ENCODE peak calls at places on chromosomes 6 and 20, in five cellular contexts. A, S, W, C and U are unnamed samples. For H3K4me1, the result is how much of the 10 kb centered on the place peaks cover.

GRCh38 chr20:6579824-6580223 is 187.7 kb upstream of the BMP2 start:
- DNase-seq in A (no peak), S (no peak), W (no peak), C (no peak), U (no peak)

GRCh38 chr6:87066449-87067288 is 28.2 kb downstream of the CGA start:
- DNase-seq in A (no peak), S (peak), W (peak), C (peak), U (no peak)

GRCh38 chr6:131382646-131383045 is 190.4 kb upstream of the ARG1 start:
- DNase-seq in A (no peak), S (no peak), W (no peak), C (no peak), U (no peak)

GRCh38 chr6:83827050-83827449 is 26.1 kb upstream of the RIPPLY2 start:
- DNase-seq in A (no peak), S (no peak), W (no peak), C (no peak), U (no peak)

GRCh38 chr20:48180637-48181036 is 395.4 kb upstream of the SULF2 start:
- DNase-seq in A (no peak), S (no peak), W (no peak), C (no peak), U (no peak)

GRCh38 chr20:49347156-49347555 is 69.3 kb upstream of the ZNFX1 start:
- DNase-seq in A (no peak), S (no peak), W (no peak), C (no peak), U (no peak)

GRCh38 chr6:157867155-157867559 is 44.1 kb downstream of the SNX9 start:
- DNase-seq in A (no peak), S (no peak), W (no peak), C (no peak), U (no peak)

GRCh38 chr6:125197795-125198269 is 44.3 kb downstream of the TPD52L1 start:
- DNase-seq in A (peak), S (peak), W (peak), C (no peak), U (peak)

GRCh38 chr20:23043376-23043775 is 6.1 kb downstream of the THBD start:
- DNase-seq in A (no peak), S (no peak), W (no peak), C (no peak), U (no peak)

GRCh38 chr20:41087777-41088176 is 49.6 kb upstream of the PLCG1 start:
- DNase-seq in A (no peak), S (no peak), W (no peak), C (no peak), U (no peak)

GRCh38 chr20:63977392-63978276 is 1.8 kb downstream of the SAMD10 start:
- DNase-seq in A (no peak), S (no peak), W (peak), C (no peak), U (no peak)

GRCh38 chr6:156564128-156564806 is 212.9 kb upstream of the ARID1B start:
- DNase-seq in A (no peak), S (peak), W (peak), C (peak), U (peak)

GRCh38 chr6:36350082-36350481 is 13.4 kb upstream of the BNIP5 start:
- DNase-seq in A (no peak), S (no peak), W (no peak), C (no peak), U (no peak)

GRCh38 chr20:14792915-14793314 is 455.5 kb upstream of the FLRT3 start:
- DNase-seq in A (no peak), S (no peak), W (no peak), C (no peak), U (no peak)

GRCh38 chr6:34234667-34235604 is 1.7 kb upstream of the HMGA1 start:
- DNase-seq in A (no peak), S (peak), W (no peak), C (peak), U (no peak)

GRCh38 chr20:3671986-3672863 is 9.0 kb upstream of the GFRA4 start:
- DNase-seq in A (no peak), S (peak), W (no peak), C (peak), U (no peak)

GRCh38 chr6:40399888-40400468 is 187.2 kb downstream of the LRFN2 start:
- DNase-seq in A (no peak), S (no peak), W (no peak), C (no peak), U (no peak)

GRCh38 chr6:71248306-71248705 is 40.3 kb upstream of the OGFRL1 start:
- DNase-seq in A (no peak), S (no peak), W (peak), C (peak), U (no peak)

GRCh38 chr6:11428895-11429294 is 108.7 kb upstream of the TMEM170B start:
- DNase-seq in A (no peak), S (no peak), W (no peak), C (peak), U (no peak)

GRCh38 chr6:100946021-100946540 is 65.0 kb upstream of the ASCC3 start:
- DNase-seq in A (no peak), S (no peak), W (no peak), C (no peak), U (no peak)

GRCh38 chr20:444117-444516 is 18.2 kb downstream of the TBC1D20 start:
- DNase-seq in A (no peak), S (no peak), W (no peak), C (no peak), U (no peak)

GRCh38 chr6:37459981-37460800 is 27.2 kb downstream of the CMTR1 start:
- DNase-seq in A (no peak), S (no peak), W (no peak), C (no peak), U (no peak)

GRCh38 chr6:30672445-30673253 is at the start of gene DHX16:
- DNase-seq in A (peak), S (peak), W (peak), C (peak), U (peak)

GRCh38 chr6:40819182-40819834 is 219.7 kb downstream of the UNC5CL start:
- DNase-seq in A (no peak), S (peak), W (no peak), C (no peak), U (no peak)

GRCh38 chr6:150697515-150697914 is 97.8 kb downstream of the PLEKHG1 start:
- DNase-seq in A (no peak), S (peak), W (no peak), C (no peak), U (no peak)
- H3K4me1 ChIP-seq in A (under half), S (under half), W (under half), C (under half), U (under half)

GRCh38 chr6:126344181-126344580 is 4.3 kb downstream of the CENPW start:
- DNase-seq in A (no peak), S (no peak), W (no peak), C (no peak), U (no peak)

GRCh38 chr6:126339796-126340750 is at the start of gene CENPW:
- DNase-seq in A (peak), S (peak), W (peak), C (peak), U (peak)

GRCh38 chr6:126337323-126337722 is 2.6 kb upstream of the CENPW start:
- DNase-seq in A (no peak), S (no peak), W (no peak), C (no peak), U (peak)

GRCh38 chr6:126335210-126335609 is 4.7 kb upstream of the CENPW start:
- DNase-seq in A (no peak), S (no peak), W (no peak), C (peak), U (no peak)

GRCh38 chr6:126341126-126341525 is 1.2 kb downstream of the CENPW start:
- DNase-seq in A (no peak), S (no peak), W (no peak), C (no peak), U (no peak)
- H3K4me3 ChIP-seq in A (peak), S (no peak), W (peak), C (peak), U (peak)

GRCh38 chr20:59772373-59772705 is 161.1 kb downstream of the SYCP2 start:
- DNase-seq in A (no peak), S (no peak), W (no peak), C (no peak), U (no peak)
- H3K4me1 ChIP-seq in A (under half), S (under half), W (under half), C (under half), U (under half)

GRCh38 chr20:12112665-12113064 is 195.0 kb downstream of the BTBD3 start:
- DNase-seq in A (no peak), S (no peak), W (no peak), C (no peak), U (no peak)

GRCh38 chr20:12111431-12112088 is 193.9 kb downstream of the BTBD3 start:
- DNase-seq in A (no peak), S (no peak), W (no peak), C (no peak), U (no peak)

GRCh38 chr20:12112089-12112474 is 194.4 kb downstream of the BTBD3 start:
- DNase-seq in A (no peak), S (no peak), W (no peak), C (no peak), U (no peak)

GRCh38 chr20:12113075-12113467 is 195.4 kb downstream of the BTBD3 start:
- DNase-seq in A (no peak), S (no peak), W (no peak), C (no peak), U (no peak)

DNA sequence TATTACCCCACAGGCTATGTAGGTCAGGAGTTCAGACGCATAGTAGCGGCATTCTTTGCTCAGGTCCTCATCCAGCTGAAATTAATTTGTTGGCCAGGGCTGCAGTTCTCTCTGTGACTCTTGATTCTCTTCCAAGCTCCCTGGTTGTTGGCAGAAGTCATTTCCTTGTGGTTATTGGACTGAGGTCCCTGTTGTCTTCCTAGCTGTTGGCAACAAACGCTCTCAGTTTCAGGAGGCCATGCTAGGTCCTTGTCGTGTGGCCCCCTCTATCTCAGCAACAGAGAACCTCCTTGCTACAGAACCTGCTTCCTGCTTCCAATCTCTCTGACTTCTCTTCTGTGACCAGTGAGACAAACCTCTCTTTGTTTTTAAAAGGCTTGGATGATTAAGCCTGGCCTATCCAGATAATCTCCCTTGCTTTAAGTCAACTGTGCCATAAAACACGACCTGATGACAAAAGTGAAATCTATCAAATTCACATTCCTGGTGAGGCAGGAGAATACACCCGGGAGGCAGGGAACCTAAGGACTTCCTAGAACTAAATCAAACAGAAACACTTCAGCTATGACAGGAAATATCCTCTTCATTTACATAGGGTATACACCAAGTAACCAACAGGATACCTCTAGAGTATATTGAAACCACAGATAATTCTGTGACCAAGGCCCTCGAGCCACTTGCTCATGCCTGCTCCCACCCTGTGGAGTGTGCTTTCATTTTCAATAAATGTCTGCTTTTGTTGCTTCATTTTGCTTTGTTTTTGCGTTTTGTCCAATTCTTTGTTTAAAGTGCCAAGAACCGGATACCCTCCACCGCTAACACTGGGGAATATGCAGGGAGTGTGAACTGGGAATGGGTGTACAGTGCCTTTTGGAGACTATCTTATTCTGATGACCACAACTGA is 196.0 kb downstream of the BTBD3 start:
- DNase-seq in A (no peak), S (peak), W (peak), C (no peak), U (peak)
- H3K4me3 ChIP-seq in A (no peak), S (no peak), W (no peak), C (no peak), U (no peak)

GRCh38 chr20:34549929-34550305 is 8.6 kb upstream of the MAP1LC3A start:
- DNase-seq in A (no peak), S (no peak), W (no peak), C (no peak), U (no peak)
- H3K4me1 ChIP-seq in A (under half), S (under half), W (under half), C (under half), U (under half)

GRCh38 chr6:139568956-139569538 is 194.6 kb upstream of the CITED2 start:
- DNase-seq in A (no peak), S (no peak), W (no peak), C (no peak), U (no peak)
- H3K4me3 ChIP-seq in A (no peak), S (no peak), W (no peak), C (no peak), U (no peak)